ENCODE peak calls at places on chromosomes 3 and 15, in nine cellular contexts. I is H4, H is GM12891, M is anterior cingulate cortex, O is NCI-H2081, U is pancreas, G is amygdala, Q is GM20000, P is brain microvascular endothelial cell. A is an unnamed sample.

GRCh38 chr3:170476291-170476690 is 57.6 kb downstream of the CLDN11 start:
- DNase-seq in I (no peak), H (no peak), M (no peak), O (no peak), U (no peak), G (peak; percentile 32), Q (no peak), P (no peak), A (no peak)

GRCh38 chr3:78875851-78876250 is 891.9 kb downstream of the ROBO1 start:
- DNase-seq in I (no peak), H (no peak), M (no peak), O (no peak), U (no peak), G (no peak), Q (no peak), P (no peak), A (no peak)

GRCh38 chr3:136249091-136249490 is 1.0 kb upstream of the PCCB start:
- DNase-seq in I (no peak), H (no peak), M (no peak), O (no peak), U (no peak), G (no peak), Q (no peak), P (no peak), A (no peak)

GRCh38 chr3:12115846-12116245 is 42.9 kb downstream of the TIMP4 start:
- DNase-seq in I (no peak), H (no peak), M (no peak), O (no peak), U (no peak), G (no peak), Q (no peak), P (no peak), A (no peak)

GRCh38 chr3:192919895-192920294 is 2.2 kb upstream of the MB21D2 start:
- DNase-seq in I (no peak), H (no peak), M (no peak), O (no peak), U (no peak), G (no peak), Q (no peak), P (no peak), A (no peak)

GRCh38 chr3:171261487-171261886 is 198.7 kb downstream of the TNIK start:
- DNase-seq in I (peak; percentile 46), H (no peak), M (no peak), O (no peak), U (no peak), G (no peak), Q (no peak), P (no peak), A (peak; percentile 92)

GRCh38 chr3:12729313-12729676 is 29.8 kb downstream of the TMEM40 start:
- DNase-seq in I (no peak), H (no peak), M (no peak), O (no peak), U (no peak), G (no peak), Q (no peak), P (no peak), A (no peak)

GRCh38 chr3:107543666-107544065 is 20.9 kb downstream of the BBX start:
- DNase-seq in I (no peak), H (no peak), M (peak; percentile 10), O (no peak), U (no peak), G (no peak), Q (no peak), P (no peak), A (no peak)

GRCh38 chr3:53485675-53486365 is 8.6 kb upstream of the CACNA1D start:
- DNase-seq in I (no peak), H (no peak), M (no peak), O (no peak), U (no peak), G (no peak), Q (no peak), P (no peak), A (no peak)

GRCh38 chr3:143060906-143061305 is 58.7 kb upstream of the CHST2 start:
- DNase-seq in I (no peak), H (no peak), M (no peak), O (no peak), U (no peak), G (no peak), Q (peak; percentile 47), P (no peak), A (no peak)

GRCh38 chr3:9414822-9415221 is 17.4 kb downstream of the SETD5 start:
- DNase-seq in I (no peak), H (no peak), M (no peak), O (no peak), U (no peak), G (no peak), Q (no peak), P (no peak), A (no peak)

GRCh38 chr3:130811552-130811951 is 64.9 kb upstream of the PIK3R4 start:
- DNase-seq in I (no peak), H (no peak), M (no peak), O (peak; percentile 18), U (no peak), G (no peak), Q (no peak), P (no peak), A (no peak)

GRCh38 chr3:78820497-78820896 is 947.3 kb downstream of the ROBO1 start:
- DNase-seq in I (no peak), H (no peak), M (no peak), O (no peak), U (no peak), G (no peak), Q (no peak), P (no peak), A (no peak)

GRCh38 chr3:149018247-149018646 is 26.9 kb downstream of the GYG1 start:
- DNase-seq in I (no peak), H (no peak), M (no peak), O (no peak), U (no peak), G (no peak), Q (no peak), P (peak; percentile 42), A (no peak)

GRCh38 chr15:55389276-55389631 is 18.9 kb downstream of the CCPG1 start:
- DNase-seq in I (no peak), H (no peak), M (no peak), O (no peak), U (no peak), G (no peak), Q (no peak), P (peak; percentile 56), A (no peak)

GRCh38 chr15:31396881-31397560 is 70.4 kb downstream of the KLF13 start:
- DNase-seq in I (peak; percentile 85), H (no peak), M (no peak), O (peak; percentile 81), U (peak; percentile 93), G (no peak), Q (peak; percentile 48), P (peak; percentile 47), A (peak; percentile 90)

GRCh38 chr15:46304320-46304719 is 669.5 kb downstream of the SQOR start:
- DNase-seq in I (peak; percentile 59), H (no peak), M (no peak), O (no peak), U (no peak), G (no peak), Q (no peak), P (no peak), A (peak; percentile 8)

GRCh38 chr3:69364354-69364753 is 21.5 kb downstream of the FRMD4B start:
- DNase-seq in I (no peak), H (no peak), M (no peak), O (no peak), U (no peak), G (no peak), Q (no peak), P (no peak), A (no peak)

GRCh38 chr3:16103472-16103871 is 71.0 kb upstream of the GALNT15 start:
- DNase-seq in I (no peak), H (no peak), M (no peak), O (no peak), U (no peak), G (no peak), Q (no peak), P (peak; percentile 90), A (no peak)

GRCh38 chr3:196643201-196643749 is 3.8 kb downstream of the NRROS start:
- DNase-seq in I (no peak), H (peak; percentile 74), M (no peak), O (no peak), U (no peak), G (no peak), Q (peak; percentile 87), P (no peak), A (no peak)

GRCh38 chr15:54618120-54618519 is 578.6 kb downstream of the RSL24D1 start:
- DNase-seq in I (no peak), H (no peak), M (no peak), O (no peak), U (no peak), G (no peak), Q (no peak), P (no peak), A (no peak)

GRCh38 chr3:78049501-78049900 is 1009.6 kb downstream of the ROBO2 start:
- DNase-seq in I (no peak), H (no peak), M (no peak), O (no peak), U (no peak), G (no peak), Q (no peak), P (no peak), A (no peak)

GRCh38 chr3:149273096-149273751 is 51.6 kb upstream of the CP start:
- DNase-seq in I (peak; percentile 92), H (no peak), M (no peak), O (peak; percentile 89), U (no peak), G (peak; percentile 22), Q (peak; percentile 70), P (peak; percentile 70), A (peak; percentile 70)

GRCh38 chr15:52912172-52912571 is 122.0 kb upstream of the ONECUT1 start:
- DNase-seq in I (no peak), H (no peak), M (no peak), O (no peak), U (no peak), G (no peak), Q (no peak), P (no peak), A (peak; percentile 26)

GRCh38 chr3:50375200-50375931 is 16.0 kb upstream of the TMEM115 start:
- DNase-seq in I (no peak), H (no peak), M (no peak), O (no peak), U (no peak), G (no peak), Q (no peak), P (no peak), A (no peak)

GRCh38 chr3:140319801-140320200 is 358.1 kb upstream of the TRIM42 start:
- DNase-seq in I (no peak), H (no peak), M (no peak), O (peak; percentile 34), U (no peak), G (no peak), Q (no peak), P (no peak), A (no peak)

GRCh38 chr3:15527031-15527459 is 5.5 kb upstream of the COLQ start:
- DNase-seq in I (no peak), H (no peak), M (no peak), O (no peak), U (no peak), G (no peak), Q (peak; percentile 27), P (no peak), A (no peak)

A was measured in Caki2.